ENCODE peak calls at places on chromosomes 3 and 15, in ten cellular contexts. K is aorta; C is colonic mucosa; I is NCI-H2081 treated with DMSO at 0.1 percent for 48 hours; H is naive thymus-derived CD8-positive, alpha-beta T cell; Z is T follicular helper cell; R is NAMALWA; N is iPS DF 19.7; B is KG1; U is nucleus accumbens. P is an unnamed sample.

GRCh38 chr3:21392521-21392920 is 358.5 kb downstream of the ZNF385D start:
- DNase-seq in K (no peak), C (no peak), I (no peak), H (no peak), Z (no peak), R (no peak), N (no peak), B (no peak), U (no peak), P (no peak)

GRCh38 chr3:85709483-85709882 is 750.7 kb downstream of the CADM2 start:
- DNase-seq in K (no peak), C (no peak), I (peak; percentile 56), H (no peak), Z (no peak), R (no peak), N (no peak), B (no peak), U (no peak), P (no peak)

GRCh38 chr3:69791111-69791510 is 51.8 kb downstream of the MITF start:
- DNase-seq in K (peak; percentile 82), C (peak; percentile 36), I (no peak), H (no peak), Z (no peak), R (no peak), N (no peak), B (no peak), U (no peak), P (no peak)

GRCh38 chr15:92715753-92716152 is 60.2 kb upstream of the FAM174B start:
- DNase-seq in K (no peak), C (no peak), I (no peak), H (no peak), Z (no peak), R (no peak), N (no peak), B (no peak), U (no peak), P (no peak)

GRCh38 chr3:97712919-97713318 is 51.6 kb upstream of the ARL6 start:
- DNase-seq in K (no peak), C (no peak), I (no peak), H (no peak), Z (no peak), R (no peak), N (no peak), B (no peak), U (no peak), P (no peak)

GRCh38 chr15:93244691-93245615 is 155.9 kb upstream of the RGMA start:
- DNase-seq in K (no peak), C (no peak), I (no peak), H (no peak), Z (no peak), R (no peak), N (no peak), B (no peak), U (no peak), P (no peak)

GRCh38 chr3:14913926-14914776 is 33.2 kb upstream of the NR2C2 start:
- DNase-seq in K (no peak), C (no peak), I (no peak), H (no peak), Z (no peak), R (no peak), N (no peak), B (no peak), U (no peak), P (no peak)

GRCh38 chr3:192772495-192772894 is 45.2 kb upstream of the FGF12 start:
- DNase-seq in K (no peak), C (no peak), I (no peak), H (no peak), Z (no peak), R (no peak), N (peak; percentile 38), B (no peak), U (peak; percentile 0), P (no peak)

GRCh38 chr3:172256101-172256687 is 192.1 kb downstream of the GHSR start:
- DNase-seq in K (no peak), C (no peak), I (no peak), H (no peak), Z (no peak), R (no peak), N (no peak), B (no peak), U (no peak), P (no peak)

GRCh38 chr3:4738737-4739274 is 240.4 kb upstream of the BHLHE40 start:
- DNase-seq in K (no peak), C (no peak), I (no peak), H (no peak), Z (no peak), R (no peak), N (no peak), B (no peak), U (no peak), P (no peak)

GRCh38 chr3:107976204-107976775 is 114.5 kb downstream of the CD47 start:
- DNase-seq in K (no peak), C (no peak), I (no peak), H (no peak), Z (no peak), R (no peak), N (no peak), B (no peak), U (no peak), P (no peak)

GRCh38 chr15:61655881-61656280 is 404.4 kb downstream of the VPS13C start:
- DNase-seq in K (no peak), C (no peak), I (no peak), H (no peak), Z (no peak), R (no peak), N (no peak), B (no peak), U (no peak), P (no peak)

GRCh38 chr3:129558772-129559564 is 16.0 kb downstream of the H1-8 start:
- DNase-seq in K (no peak), C (no peak), I (no peak), H (no peak), Z (no peak), R (peak; percentile 63), N (no peak), B (no peak), U (no peak), P (peak; percentile 79)

GRCh38 chr15:78429477-78429876 is 8.5 kb upstream of the IREB2 start:
- DNase-seq in K (no peak), C (no peak), I (no peak), H (no peak), Z (no peak), R (no peak), N (no peak), B (no peak), U (no peak), P (no peak)

GRCh38 chr3:126983276-126983652 is 349 bp downstream of the PLXNA1 start:
- DNase-seq in K (no peak), C (no peak), I (no peak), H (peak; percentile 15), Z (no peak), R (no peak), N (no peak), B (no peak), U (no peak), P (no peak)

GRCh38 chr3:65890328-65890727 is 148.4 kb downstream of the MAGI1 start:
- DNase-seq in K (no peak), C (no peak), I (no peak), H (no peak), Z (no peak), R (no peak), N (no peak), B (no peak), U (no peak), P (no peak)

GRCh38 chr15:77060560-77060959 is 10.3 kb downstream of the TSPAN3 start:
- DNase-seq in K (no peak), C (no peak), I (no peak), H (no peak), Z (no peak), R (no peak), N (no peak), B (no peak), U (no peak), P (no peak)

GRCh38 chr3:3902156-3902555 is 102.9 kb downstream of the LRRN1 start:
- DNase-seq in K (no peak), C (no peak), I (no peak), H (no peak), Z (no peak), R (no peak), N (no peak), B (no peak), U (no peak), P (no peak)

GRCh38 chr3:123861081-123861836 is 22.9 kb downstream of the MYLK start:
- DNase-seq in K (no peak), C (no peak), I (no peak), H (no peak), Z (no peak), R (no peak), N (peak; percentile 7), B (no peak), U (no peak), P (no peak)

GRCh38 chr3:117874904-117875874 is 1159.5 kb downstream of the IGSF11 start:
- DNase-seq in K (no peak), C (no peak), I (no peak), H (no peak), Z (no peak), R (no peak), N (no peak), B (no peak), U (no peak), P (no peak)

GRCh38 chr3:69588170-69588569 is 151.1 kb upstream of the MITF start:
- DNase-seq in K (no peak), C (no peak), I (no peak), H (no peak), Z (no peak), R (no peak), N (no peak), B (no peak), U (no peak), P (no peak)

GRCh38 chr15:40763801-40764765 is at the start of gene GCHFR:
- DNase-seq in K (peak; percentile 87), C (peak; percentile 88), I (no peak), H (peak; percentile 62), Z (peak; percentile 60), R (peak; percentile 77), N (no peak), B (no peak), U (peak; percentile 43), P (peak; percentile 82)

GRCh38 chr3:150265305-150265704 is 142.8 kb upstream of the TSC22D2 start:
- DNase-seq in K (no peak), C (no peak), I (no peak), H (no peak), Z (no peak), R (peak; percentile 29), N (no peak), B (no peak), U (no peak), P (no peak)

GRCh38 chr15:24916305-24917009 is 38.3 kb upstream of the SNRPN start:
- DNase-seq in K (no peak), C (no peak), I (no peak), H (peak; percentile 25), Z (no peak), R (peak; percentile 19), N (no peak), B (peak; percentile 81), U (no peak), P (no peak)

GRCh38 chr3:120642368-120642948 is 39.6 kb downstream of the HGD start:
- DNase-seq in K (no peak), C (no peak), I (no peak), H (no peak), Z (no peak), R (peak; percentile 11), N (no peak), B (no peak), U (no peak), P (no peak)

GRCh38 chr15:92903956-92904831 is 4.1 kb downstream of the CHD2 start:
- DNase-seq in K (peak; percentile 98), C (peak; percentile 99), I (peak; percentile 97), H (peak; percentile 99), Z (peak; percentile 99), R (peak; percentile 99), N (peak; percentile 90), B (peak; percentile 96), U (peak; percentile 98), P (peak; percentile 99)

GRCh38 chr3:134378384-134378783 is 4.1 kb upstream of the AMOTL2 start:
- DNase-seq in K (peak; percentile 47), C (peak; percentile 71), I (no peak), H (peak; percentile 33), Z (no peak), R (peak; percentile 28), N (peak; percentile 40), B (no peak), U (no peak), P (peak; percentile 10)

GRCh38 chr15:52714968-52715367 is 35.8 kb upstream of the ATOSA start:
- DNase-seq in K (no peak), C (no peak), I (no peak), H (no peak), Z (no peak), R (no peak), N (no peak), B (no peak), U (no peak), P (no peak)